ENCODE peak calls at places on chromosomes 4 and X, in ten cellular contexts. V is BE2C; Z is left ventricle myocardium inferior; S is testis; F is heart left ventricle; Y is CD8-positive, alpha-beta memory T cell; T is ovary; U is naive thymus-derived CD4-positive, alpha-beta T cell; I is neural progenitor cell; P is left lung. L is an unnamed sample. For H3K4me1, the result is how much of the 10 kb centered on the place peaks cover.

GRCh38 chr4:47862297-47862696 is 24.4 kb upstream of the CORIN start:
- DNase-seq in I (no peak), Y (no peak), U (no peak), S (no peak), F (no peak), Z (no peak), P (no peak), T (no peak), V (no peak), L (no peak)

GRCh38 chr4:73481356-73481755 is at the start of gene AFM:
- DNase-seq in Z (no peak), I (no peak), Y (no peak), S (no peak), P (no peak), T (no peak), F (no peak), V (no peak), U (no peak), L (no peak)

GRCh38 chr4:26459054-26459755 is 31.1 kb downstream of the CCKAR start:
- DNase-seq in P (no peak), T (no peak), S (no peak), V (no peak), U (peak), Y (peak), I (peak), F (no peak), Z (no peak), L (peak)

GRCh38 chr4:55742655-55743191 is 76.9 kb upstream of the EXOC1L start:
- DNase-seq in U (no peak), V (peak), Y (no peak), T (peak), F (no peak), I (peak), S (peak), P (no peak), Z (no peak), L (peak)

GRCh38 chr4:73883306-73883705 is 14.1 kb downstream of the CXCL1 start:
- DNase-seq in P (no peak), T (no peak), U (no peak), F (no peak), I (no peak), Y (no peak), Z (no peak), S (no peak), V (no peak), L (no peak)

GRCh38 chr4:101921370-101921769 is 130.8 kb downstream of the BANK1 start:
- DNase-seq in S (no peak), Y (no peak), Z (no peak), P (no peak), T (no peak), I (no peak), V (no peak), U (no peak), F (no peak), L (no peak)

GRCh38 chrX:53282313-53282712 is 929 bp upstream of the IQSEC2 start:
- DNase-seq in T (peak), V (no peak), U (no peak), Z (no peak), I (peak), Y (no peak), F (no peak), P (no peak), S (no peak), L (no peak)

GRCh38 chrX:21438792-21439191 is 64.6 kb downstream of the CNKSR2 start:
- DNase-seq in Z (no peak), S (no peak), I (no peak), F (no peak), P (no peak), Y (peak), U (peak), T (no peak), V (no peak), L (no peak)

GRCh38 chrX:68077378-68077777 is 355.9 kb downstream of the OPHN1 start:
- DNase-seq in U (no peak), V (no peak), S (no peak), P (no peak), I (no peak), Y (no peak), T (no peak), Z (no peak), F (no peak), L (no peak)

GRCh38 chr4:1356181-1356998 is 9.4 kb downstream of the UVSSA start:
- DNase-seq in T (peak), I (peak), U (peak), S (peak), Y (peak), V (peak), F (no peak), P (no peak), Z (peak), L (peak)

GRCh38 chr4:21949073-21949457 is 493 bp upstream of the KCNIP4 start:
- DNase-seq in S (peak), Z (no peak), T (peak), V (peak), I (peak), U (no peak), Y (no peak), F (peak), P (no peak), L (no peak)

GRCh38 chr4:113835005-113835404 is 73.5 kb upstream of the CAMK2D start:
- DNase-seq in Z (no peak), T (no peak), P (no peak), S (no peak), Y (no peak), I (no peak), F (no peak), V (no peak), U (no peak), L (no peak)

GRCh38 chr4:15963001-15963451 is at the start of gene FGFBP2:
- DNase-seq in Y (peak), S (peak), Z (peak), U (peak), T (no peak), P (no peak), I (peak), F (peak), V (peak), L (peak)

GRCh38 chr4:2991243-2991642 is 27.9 kb downstream of the GRK4 start:
- DNase-seq in I (no peak), T (no peak), P (no peak), U (no peak), Z (no peak), Y (no peak), F (no peak), S (no peak), V (no peak), L (no peak)

GRCh38 chr4:55123791-55124190 is 1.6 kb downstream of the KDR start:
- DNase-seq in Z (no peak), Y (no peak), T (no peak), F (no peak), V (no peak), P (no peak), S (no peak), U (no peak), I (no peak), L (no peak)

GRCh38 chr4:62320612-62321011 is 1120.5 kb downstream of the ADGRL3 start:
- DNase-seq in I (no peak), T (no peak), P (no peak), Z (no peak), V (peak), S (no peak), U (no peak), F (no peak), Y (no peak), L (no peak)

GRCh38 chr4:142845293-142846070 is 619 bp downstream of the INPP4B start:
- DNase-seq in U (no peak), S (peak), P (no peak), T (peak), F (peak), I (peak), V (peak), Y (no peak), Z (peak), L (peak)

GRCh38 chr4:156948133-156948532 is 23.5 kb downstream of the PDGFC start:
- DNase-seq in P (no peak), I (no peak), S (no peak), Z (no peak), V (no peak), F (no peak), T (no peak), Y (no peak), U (no peak), L (no peak)
- H3K4me1 ChIP-seq in P (under half), I (under half), S (under half), Z (half or more), V (under half), F (half or more), T (under half), Y (under half), U (under half), L (under half)

GRCh38 chrX:40145670-40146470 is 48.1 kb upstream of the BCOR start:
- DNase-seq in I (peak), P (no peak), V (no peak), Z (no peak), Y (no peak), T (no peak), F (peak), S (no peak), U (no peak), L (peak)
- H3K4me3 ChIP-seq in I (peak), P (peak), V (peak), Z (peak), Y (no peak), T (peak), F (peak), S (peak), U (peak), L (peak)

DNA sequence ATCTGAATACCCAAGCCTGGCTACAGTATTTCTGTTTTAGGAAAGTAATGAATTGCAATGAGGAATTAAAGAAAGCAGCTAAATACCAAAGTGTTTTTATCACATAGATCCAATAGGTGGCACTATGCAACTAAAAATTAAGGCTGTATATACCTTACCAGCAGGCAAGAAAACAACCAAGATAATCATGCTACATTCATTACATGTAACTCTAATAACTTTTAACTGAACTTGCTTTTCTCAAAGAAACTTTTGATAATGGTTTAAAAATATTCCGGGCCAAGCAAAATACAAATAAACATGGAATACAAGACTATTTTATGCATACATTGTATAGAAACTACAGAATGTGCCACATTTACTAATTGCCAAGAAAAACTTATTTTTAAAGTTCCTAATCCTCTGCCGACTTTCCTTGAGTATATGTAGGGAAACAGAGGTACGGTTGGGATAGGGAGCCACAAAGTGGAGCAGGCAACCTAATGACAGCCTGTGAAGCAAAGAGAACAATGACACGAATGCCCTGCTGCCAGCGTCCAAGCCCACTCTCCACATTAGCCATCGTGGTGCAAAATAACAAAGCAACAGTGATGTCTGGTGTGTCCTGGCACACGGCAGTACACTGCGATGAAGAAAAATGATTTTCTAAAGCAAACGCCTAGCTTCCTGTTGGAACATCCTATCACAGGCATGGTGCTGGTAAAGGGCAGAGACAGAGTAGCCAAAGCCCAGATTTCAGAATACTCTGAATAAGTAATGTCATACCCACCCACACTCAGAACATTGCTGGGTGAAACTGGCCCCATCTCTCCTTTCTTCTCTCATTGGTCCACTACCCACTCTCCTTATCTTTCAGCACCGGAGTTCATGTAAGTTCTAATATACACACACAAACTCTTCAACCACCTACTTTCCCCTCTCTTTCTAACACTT is 63.5 kb downstream of the SEC24D start:
- DNase-seq in T (no peak), Z (no peak), P (no peak), V (peak), I (peak), F (no peak), U (peak), S (no peak), Y (peak), L (peak)
- H3K4me1 ChIP-seq in T (under half), Z (half or more), P (under half), V (under half), I (under half), F (half or more), U (under half), S (under half), Y (under half), L (under half)

DNA sequence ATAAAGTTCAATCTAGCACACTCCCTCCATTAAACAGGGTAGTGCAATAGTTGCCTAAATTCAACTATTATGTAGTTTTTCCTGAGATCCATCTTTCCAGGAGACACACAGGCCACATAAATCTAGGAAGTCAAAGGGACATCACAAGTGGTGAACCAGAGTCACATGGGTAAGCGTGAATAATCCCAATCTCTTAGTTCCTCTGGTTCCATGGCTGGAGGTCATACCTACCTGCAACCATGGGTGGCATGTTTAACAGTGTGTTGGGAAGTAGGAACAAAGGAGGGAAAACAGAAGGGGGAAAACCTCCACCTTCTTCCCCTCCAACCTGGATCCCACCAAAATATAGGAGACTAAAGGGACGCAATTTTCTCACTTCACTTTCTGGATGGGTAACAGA is 2651.6 kb downstream of the ARAP2 start:
- DNase-seq in F (no peak), Y (no peak), U (no peak), Z (no peak), I (no peak), V (no peak), P (no peak), S (no peak), T (no peak), L (no peak)
- H3K4me3 ChIP-seq in F (no peak), Y (no peak), U (no peak), Z (no peak), I (no peak), V (no peak), P (no peak), S (no peak), T (no peak), L (no peak)